ENCODE peak calls at places on chromosomes 13 and 19, in seven cellular contexts. A is ovary; X is SJCRH30; W is cardiac muscle cell; N is tibial nerve; F is CD8-positive, alpha-beta memory T cell; M is aorta. T is an unnamed sample. For H3K36me3, the result is how much of the 10 kb centered on the place peaks cover.

GRCh38 chr19:5290336-5291262 is 50.0 kb downstream of the PTPRS start:
- DNase-seq in A (no peak), X (no peak), W (no peak), N (no peak), F (no peak), M (no peak), T (no peak)

GRCh38 chr19:32875428-32875827 is 5.9 kb upstream of the SLC7A9 start:
- DNase-seq in A (no peak), X (no peak), W (no peak), N (no peak), F (no peak), M (no peak), T (no peak)

GRCh38 chr13:29125145-29125933 is 305.2 kb downstream of the MTUS2 start:
- DNase-seq in A (no peak), X (no peak), W (no peak), N (no peak), F (no peak), M (no peak), T (no peak)

GRCh38 chr19:50158577-50158976 is 4.5 kb downstream of the IZUMO2 start:
- DNase-seq in A (no peak), X (no peak), W (no peak), N (no peak), F (no peak), M (no peak), T (no peak)

GRCh38 chr13:84050551-84050950 is 168.3 kb upstream of the SLITRK1 start:
- DNase-seq in A (no peak), X (no peak), W (no peak), N (no peak), F (no peak), M (no peak), T (no peak)

GRCh38 chr19:44803442-44804428 is 5.2 kb upstream of the BCAM start:
- DNase-seq in A (no peak), X (no peak), W (no peak), N (no peak), F (no peak), M (no peak), T (no peak)

GRCh38 chr19:35704218-35704617 is at the start of gene ZBTB32:
- DNase-seq in A (no peak), X (peak), W (peak), N (no peak), F (no peak), M (no peak), T (peak)

GRCh38 chr19:55116232-55117062 is 990 bp downstream of the PPP1R12C start:
- DNase-seq in A (peak), X (peak), W (peak), N (peak), F (peak), M (peak), T (peak)

GRCh38 chr19:28987177-28987576 is 225.8 kb downstream of the UQCRFS1 start:
- DNase-seq in A (no peak), X (no peak), W (no peak), N (no peak), F (no peak), M (no peak), T (no peak)

GRCh38 chr13:26946675-26947342 is 186.2 kb upstream of the GPR12 start:
- DNase-seq in A (no peak), X (no peak), W (peak), N (no peak), F (no peak), M (no peak), T (no peak)

GRCh38 chr13:40102854-40103253 is 447.4 kb downstream of the COG6 start:
- DNase-seq in A (no peak), X (no peak), W (peak), N (no peak), F (no peak), M (no peak), T (peak)

DNA sequence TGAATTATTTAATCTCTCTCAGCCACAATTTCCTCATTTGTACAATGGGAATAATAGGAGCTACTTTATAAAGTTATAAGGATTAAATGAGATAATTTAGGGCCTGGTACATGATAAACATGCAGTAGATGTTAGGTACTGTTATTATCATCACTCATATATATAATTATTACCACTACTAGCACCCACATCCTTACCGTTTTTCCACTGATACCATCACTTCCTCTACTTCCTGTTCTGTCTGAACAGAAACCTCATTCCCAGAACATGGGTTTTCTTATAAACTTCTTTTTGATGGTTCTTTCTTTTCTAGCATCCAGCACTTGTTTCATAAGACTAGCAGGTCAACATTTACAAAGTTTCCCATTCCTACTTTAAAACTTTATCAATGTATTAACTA is 6.3 kb downstream of the CDADC1 start:
- DNase-seq in A (no peak), X (no peak), W (no peak), N (no peak), F (no peak), M (no peak), T (no peak)
- H3K27ac ChIP-seq in A (no peak), X (no peak), W (no peak), N (no peak), F (no peak), M (no peak), T (no peak)

DNA sequence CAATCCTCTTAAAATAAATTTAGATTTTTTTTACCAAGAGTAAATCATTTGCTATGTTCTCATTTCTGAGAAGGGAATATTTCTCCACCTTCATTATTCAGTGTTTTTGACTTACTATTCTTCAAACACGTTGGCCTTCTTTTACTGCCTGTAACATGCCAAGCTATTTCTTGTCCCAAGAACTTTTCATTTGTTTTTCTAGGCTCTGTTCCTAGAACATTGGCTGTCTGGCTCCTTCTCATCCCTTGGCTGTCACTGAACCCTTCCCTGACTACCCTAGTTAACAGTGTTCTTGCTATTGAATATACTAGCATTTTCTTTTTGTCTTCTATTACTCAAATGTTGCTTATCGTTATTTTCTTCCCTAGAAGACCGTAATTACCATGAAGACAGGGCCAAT is 248.1 kb downstream of the ITGBL1 start:
- DNase-seq in A (no peak), X (no peak), W (peak), N (peak), F (no peak), M (no peak), T (no peak)
- H3K36me3 ChIP-seq in A (under half), X (under half), W (under half), N (under half), F (under half), M (under half), T (under half)

GRCh38 chr19:18494267-18494607 is 27.6 kb downstream of the ELL start:
- DNase-seq in A (no peak), X (no peak), W (peak), N (no peak), F (peak), M (no peak), T (no peak)
- H3K27ac ChIP-seq in A (peak), X (no peak), W (no peak), N (peak), F (peak), M (no peak), T (no peak)

DNA sequence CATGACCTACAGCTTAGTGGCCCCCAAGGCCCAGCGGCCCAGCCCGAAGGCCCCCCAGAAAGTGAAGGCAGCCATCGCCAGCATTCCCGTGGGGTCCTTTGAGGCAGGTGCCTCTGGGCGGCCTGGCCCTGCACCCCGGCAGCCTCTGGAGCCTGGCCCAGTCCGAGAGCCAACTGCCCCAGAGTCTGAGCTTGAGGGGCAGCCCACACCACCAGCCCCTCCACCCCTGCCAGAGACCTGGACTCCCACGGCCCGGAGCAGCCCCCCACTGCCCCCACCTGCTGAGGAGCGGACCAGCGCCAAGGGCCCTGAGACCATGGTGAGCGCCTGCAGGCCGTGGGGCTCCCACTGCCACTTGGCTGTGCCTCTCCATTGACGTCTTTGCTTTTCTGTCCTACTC is 9.0 kb upstream of the PRR19 start:
- DNase-seq in A (no peak), X (no peak), W (no peak), N (no peak), F (no peak), M (no peak), T (peak)
- H3K36me3 ChIP-seq in A (under half), X (under half), W (under half), N (under half), F (under half), M (under half), T (under half)

DNA sequence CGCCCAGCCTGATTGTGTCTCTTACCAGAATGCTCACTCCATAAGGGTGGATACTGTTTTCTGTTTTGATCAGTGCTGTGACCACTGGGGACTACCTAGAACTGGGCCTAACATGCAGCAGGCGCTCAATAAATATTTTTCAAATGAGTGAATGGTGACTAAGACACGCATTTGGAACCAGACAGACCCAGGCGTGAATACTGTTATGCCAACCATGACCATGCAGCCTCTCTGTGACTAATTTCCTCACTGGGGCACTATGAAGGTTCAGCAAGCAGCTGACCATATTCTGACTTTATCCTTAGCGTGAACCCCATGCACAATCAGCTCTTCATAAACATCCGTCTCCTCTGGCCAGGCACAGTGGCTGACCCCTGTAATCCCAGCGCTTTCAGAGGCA is 13.0 kb upstream of the SPC24 start:
- DNase-seq in A (no peak), X (no peak), W (peak), N (no peak), F (no peak), M (no peak), T (no peak)
- H3K27ac ChIP-seq in A (no peak), X (peak), W (no peak), N (no peak), F (no peak), M (peak), T (no peak)

GRCh38 chr19:3497757-3498515 is 2.5 kb downstream of the DOHH start:
- DNase-seq in A (no peak), X (no peak), W (no peak), N (no peak), F (no peak), M (no peak), T (no peak)
- H3K36me3 ChIP-seq in A (under half), X (under half), W (under half), N (under half), F (under half), M (under half), T (under half)

GRCh38 chr13:101325423-101325822 is 90.9 kb downstream of the NALCN start:
- DNase-seq in A (no peak), X (peak), W (no peak), N (no peak), F (no peak), M (no peak), T (no peak)
- H3K27ac ChIP-seq in A (no peak), X (peak), W (no peak), N (no peak), F (no peak), M (no peak), T (no peak)

DNA sequence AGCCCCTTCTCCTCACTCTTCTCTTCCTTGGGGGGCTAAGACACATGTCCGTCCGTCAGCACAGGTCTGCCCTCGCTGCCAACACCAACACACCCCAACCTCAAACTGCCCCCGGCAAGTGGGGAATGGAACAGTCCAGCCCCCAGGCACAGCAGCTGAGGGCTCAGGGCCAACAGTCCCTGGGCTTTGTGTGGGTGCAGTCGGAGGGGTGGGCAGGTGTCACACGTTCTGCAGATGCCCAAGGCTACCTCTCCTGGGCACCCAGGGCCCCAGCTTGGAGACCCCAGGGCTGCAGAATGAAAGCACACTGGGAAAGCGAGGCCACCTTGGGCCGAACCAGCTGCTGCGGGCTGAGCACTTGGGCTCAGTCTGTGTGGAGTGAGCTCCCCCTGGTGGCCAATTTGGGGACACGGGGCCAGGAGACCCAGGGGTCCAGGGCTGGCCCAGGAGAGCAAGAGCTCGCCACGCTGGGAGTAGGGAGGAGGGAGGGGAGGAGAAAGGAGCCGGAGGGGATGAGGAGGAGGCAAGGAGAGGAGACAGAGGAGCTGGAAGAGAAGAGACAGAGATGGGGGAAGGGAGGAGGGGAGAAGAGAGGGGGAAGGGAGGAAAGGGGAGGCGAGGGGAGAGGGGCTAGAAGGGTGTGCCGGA is 14.0 kb upstream of the ATP8B3 start:
- DNase-seq in A (peak), X (peak), W (peak), N (peak), F (peak), M (peak), T (peak)
- H3K36me3 ChIP-seq in A (under half), X (under half), W (under half), N (under half), F (under half), M (under half), T (half or more)

T was measured in adrenal gland.